ENCODE peak calls at places on chromosomes 5 and 9, in four cellular contexts. One of them, this sample, is unnamed.

GRCh38 chr9:77893706-77894105 is 137.9 kb downstream of the GNAQ start:
- DNase-seq in left colon: no peak
- DNase-seq in SK-N-SH: no peak
- DNase-seq in choroid plexus epithelial cell: no peak
- DNase-seq in this sample: no peak

GRCh38 chr5:135887447-135887864 is 8.2 kb downstream of the IL9 start:
- DNase-seq in left colon: peak
- DNase-seq in SK-N-SH: peak
- DNase-seq in choroid plexus epithelial cell: peak
- DNase-seq in this sample: no peak

GRCh38 chr5:139635191-139635590 is 13.0 kb upstream of the CXXC5 start:
- DNase-seq in left colon: no peak
- DNase-seq in SK-N-SH: no peak
- DNase-seq in choroid plexus epithelial cell: no peak
- DNase-seq in this sample: no peak

GRCh38 chr5:149130932-149131273 is 10.4 kb upstream of the ABLIM3 start:
- DNase-seq in left colon: no peak
- DNase-seq in SK-N-SH: no peak
- DNase-seq in choroid plexus epithelial cell: peak
- DNase-seq in this sample: no peak

GRCh38 chr9:134123764-134124128 is 12.1 kb upstream of the WDR5 start:
- DNase-seq in left colon: no peak
- DNase-seq in SK-N-SH: no peak
- DNase-seq in choroid plexus epithelial cell: no peak
- DNase-seq in this sample: no peak

GRCh38 chr5:124935060-124935459 is 188.6 kb upstream of the ZNF608 start:
- DNase-seq in left colon: no peak
- DNase-seq in SK-N-SH: no peak
- DNase-seq in choroid plexus epithelial cell: no peak
- DNase-seq in this sample: no peak

GRCh38 chr9:107243757-107244156 is 39.3 kb upstream of the RAD23B start:
- DNase-seq in left colon: peak
- DNase-seq in SK-N-SH: no peak
- DNase-seq in choroid plexus epithelial cell: peak
- DNase-seq in this sample: no peak

GRCh38 chr9:78026416-78026815 is 5.2 kb downstream of the GNAQ start:
- DNase-seq in left colon: no peak
- DNase-seq in SK-N-SH: no peak
- DNase-seq in choroid plexus epithelial cell: no peak
- DNase-seq in this sample: no peak

GRCh38 chr5:150645070-150645700 is 4.7 kb downstream of the SYNPO start:
- DNase-seq in left colon: no peak
- DNase-seq in SK-N-SH: peak
- DNase-seq in choroid plexus epithelial cell: peak
- DNase-seq in this sample: no peak

GRCh38 chr9:16460711-16461110 is 409.8 kb downstream of the BNC2 start:
- DNase-seq in left colon: no peak
- DNase-seq in SK-N-SH: no peak
- DNase-seq in choroid plexus epithelial cell: no peak
- DNase-seq in this sample: no peak

GRCh38 chr5:133397432-133397831 is 214.9 kb downstream of the FSTL4 start:
- DNase-seq in left colon: no peak
- DNase-seq in SK-N-SH: no peak
- DNase-seq in choroid plexus epithelial cell: no peak
- DNase-seq in this sample: no peak

This sample was measured in KG1.